ENCODE peak calls at places on chromosomes 6 and 20, in six cellular contexts. S is amniotic stem cell; B is NCI-H1092 treated with DMSO at 0.1 percent for 48 hours; W is cardiac muscle cell; Z is stimulated activated CD4-positive, alpha-beta T cell treated with anti-CD3 and anti-CD28 coated beads, Interleukin-12 subunit alpha, Interleukin-12 subunit beta, amount 100 ng/mL, for 24 hours; K is SW480. P is an unnamed sample.

GRCh38 chr6:44441091-44441855 is 53.8 kb downstream of the CDC5L start:
- DNase-seq in S (no peak), B (no peak), W (no peak), Z (no peak), K (no peak), P (no peak)

GRCh38 chr20:59003836-59004492 is 3.1 kb downstream of the CTSZ start:
- DNase-seq in S (no peak), B (no peak), W (no peak), Z (no peak), K (no peak), P (no peak)

GRCh38 chr6:42569102-42570028 is 5.5 kb downstream of the UBR2 start:
- DNase-seq in S (peak), B (no peak), W (peak), Z (no peak), K (peak), P (peak)

GRCh38 chr6:134041093-134041492 is 11.3 kb downstream of the SLC2A12 start:
- DNase-seq in S (peak), B (no peak), W (peak), Z (no peak), K (no peak), P (no peak)

GRCh38 chr6:42049116-42049809 is 1.1 kb upstream of the TAF8 start:
- DNase-seq in S (no peak), B (no peak), W (no peak), Z (no peak), K (no peak), P (no peak)

GRCh38 chr20:46990017-46990810 is 95.6 kb downstream of the EYA2 start:
- DNase-seq in S (no peak), B (no peak), W (no peak), Z (peak), K (peak), P (no peak)

GRCh38 chr20:48209102-48209501 is 423.8 kb upstream of the SULF2 start:
- DNase-seq in S (no peak), B (no peak), W (no peak), Z (no peak), K (no peak), P (no peak)

GRCh38 chr20:8449120-8449519 is 317.1 kb downstream of the PLCB1 start:
- DNase-seq in S (no peak), B (no peak), W (peak), Z (no peak), K (no peak), P (no peak)

GRCh38 chr6:37308084-37308817 is 45.5 kb upstream of the RNF8 start:
- DNase-seq in S (no peak), B (peak), W (peak), Z (no peak), K (no peak), P (no peak)

GRCh38 chr6:93786474-93787330 is 367.3 kb upstream of the EPHA7 start:
- DNase-seq in S (no peak), B (no peak), W (peak), Z (no peak), K (no peak), P (no peak)

GRCh38 chr6:85677243-85677956 is 34.7 kb upstream of the SYNCRIP start:
- DNase-seq in S (no peak), B (peak), W (peak), Z (no peak), K (no peak), P (no peak)

GRCh38 chr20:57601211-57601570 is 19.0 kb downstream of the ZBP1 start:
- DNase-seq in S (no peak), B (no peak), W (no peak), Z (no peak), K (no peak), P (no peak)

GRCh38 chr20:47300071-47300470 is 56.4 kb downstream of the ZMYND8 start:
- DNase-seq in S (no peak), B (no peak), W (no peak), Z (no peak), K (no peak), P (no peak)

P was measured in HS-27A.